ENCODE peak calls at places on chromosome 20, in four cellular contexts. One of them, this sample, is unnamed.

GRCh38 chr20:2131366-2131765 is 29.7 kb downstream of the STK35 start:
- DNase-seq in H9: no peak
- DNase-seq in A549: peak; percentile 24
- DNase-seq in GM23338: no peak
- DNase-seq in this sample: no peak

GRCh38 chr20:63053430-63054102 is 46.8 kb upstream of the BHLHE23 start:
- DNase-seq in H9: peak; percentile 27
- DNase-seq in A549: no peak
- DNase-seq in GM23338: no peak
- DNase-seq in this sample: no peak

GRCh38 chr20:2798814-2799213 is 1.6 kb downstream of the CPXM1 start:
- DNase-seq in H9: peak; percentile 73
- DNase-seq in A549: no peak
- DNase-seq in GM23338: peak; percentile 45
- DNase-seq in this sample: peak; percentile 56

GRCh38 chr20:37236462-37236861 is 25.2 kb downstream of the GHRH start:
- DNase-seq in H9: no peak
- DNase-seq in A549: no peak
- DNase-seq in GM23338: no peak
- DNase-seq in this sample: no peak

GRCh38 chr20:1891263-1892121 is 3.7 kb upstream of the SIRPA start:
- DNase-seq in H9: no peak
- DNase-seq in A549: no peak
- DNase-seq in GM23338: no peak
- DNase-seq in this sample: no peak

GRCh38 chr20:53917145-53918009 is 153.0 kb downstream of the BCAS1 start:
- DNase-seq in H9: no peak
- DNase-seq in A549: no peak
- DNase-seq in GM23338: no peak
- DNase-seq in this sample: no peak

GRCh38 chr20:34528921-34529297 is 12.7 kb downstream of the DYNLRB1 start:
- DNase-seq in H9: no peak
- DNase-seq in A549: no peak
- DNase-seq in GM23338: no peak
- DNase-seq in this sample: no peak

GRCh38 chr20:38260025-38260377 is 534 bp downstream of the KIAA1755 start:
- DNase-seq in H9: no peak
- DNase-seq in A549: no peak
- DNase-seq in GM23338: peak; percentile 8
- DNase-seq in this sample: no peak

GRCh38 chr20:12315652-12316051 is 398.0 kb downstream of the BTBD3 start:
- DNase-seq in H9: no peak
- DNase-seq in A549: no peak
- DNase-seq in GM23338: no peak
- DNase-seq in this sample: no peak

GRCh38 chr20:25624500-25624939 is 706 bp upstream of the NANP start:
- DNase-seq in H9: no peak
- DNase-seq in A549: no peak
- DNase-seq in GM23338: no peak
- DNase-seq in this sample: no peak

GRCh38 chr20:17651761-17652388 is 30.2 kb downstream of the RRBP1 start:
- DNase-seq in H9: no peak
- DNase-seq in A549: peak; percentile 21
- DNase-seq in GM23338: no peak
- DNase-seq in this sample: no peak

GRCh38 chr20:21189761-21190523 is 64.1 kb downstream of the KIZ start:
- DNase-seq in H9: peak; percentile 76
- DNase-seq in A549: no peak
- DNase-seq in GM23338: peak; percentile 97
- DNase-seq in this sample: peak; percentile 95

GRCh38 chr20:41006126-41006935 is 22.3 kb upstream of the TOP1 start:
- DNase-seq in H9: no peak
- DNase-seq in A549: no peak
- DNase-seq in GM23338: peak; percentile 27
- DNase-seq in this sample: no peak

GRCh38 chr20:45441746-45442145 is 25.8 kb downstream of the PIGT start:
- DNase-seq in H9: no peak
- DNase-seq in A549: no peak
- DNase-seq in GM23338: no peak
- DNase-seq in this sample: no peak

GRCh38 chr20:32363492-32363891 is 5.4 kb downstream of the ASXL1 start:
- DNase-seq in H9: no peak
- DNase-seq in A549: no peak
- DNase-seq in GM23338: no peak
- DNase-seq in this sample: no peak

GRCh38 chr20:41095110-41095969 is 42.0 kb upstream of the PLCG1 start:
- DNase-seq in H9: no peak
- DNase-seq in A549: peak; percentile 64
- DNase-seq in GM23338: peak; percentile 72
- DNase-seq in this sample: peak; percentile 72

GRCh38 chr20:32628960-32629530 is 43.9 kb upstream of the NOL4L start:
- DNase-seq in H9: no peak
- DNase-seq in A549: no peak
- DNase-seq in GM23338: no peak
- DNase-seq in this sample: no peak

GRCh38 chr20:34493646-34494045 is 22.6 kb upstream of the DYNLRB1 start:
- DNase-seq in H9: no peak
- DNase-seq in A549: no peak
- DNase-seq in GM23338: no peak
- DNase-seq in this sample: no peak

GRCh38 chr20:45095753-45096371 is 5.1 kb downstream of the KCNS1 start:
- DNase-seq in H9: peak; percentile 73
- DNase-seq in A549: peak; percentile 61
- DNase-seq in GM23338: peak; percentile 85
- DNase-seq in this sample: peak; percentile 80

GRCh38 chr20:45845452-45845851 is 11.7 kb downstream of the ACOT8 start:
- DNase-seq in H9: no peak
- DNase-seq in A549: no peak
- DNase-seq in GM23338: no peak
- DNase-seq in this sample: no peak

GRCh38 chr20:57662313-57663240 is 42.4 kb upstream of the ZBP1 start:
- DNase-seq in H9: peak; percentile 38
- DNase-seq in A549: no peak
- DNase-seq in GM23338: no peak
- DNase-seq in this sample: no peak

GRCh38 chr20:2524435-2525272 is 11.7 kb upstream of the TMC2 start:
- DNase-seq in H9: peak; percentile 90
- DNase-seq in A549: peak; percentile 87
- DNase-seq in GM23338: peak; percentile 89
- DNase-seq in this sample: peak; percentile 89

GRCh38 chr20:23435675-23436539 is 3.6 kb upstream of the CSTL1 start:
- DNase-seq in H9: no peak
- DNase-seq in A549: no peak
- DNase-seq in GM23338: no peak
- DNase-seq in this sample: no peak

GRCh38 chr20:53598140-53599038 is 4.8 kb upstream of the ZNF217 start:
- DNase-seq in H9: no peak
- DNase-seq in A549: no peak
- DNase-seq in GM23338: no peak
- DNase-seq in this sample: no peak

GRCh38 chr20:57320358-57320757 is 9.2 kb upstream of the SPO11 start:
- DNase-seq in H9: no peak
- DNase-seq in A549: no peak
- DNase-seq in GM23338: no peak
- DNase-seq in this sample: no peak

GRCh38 chr20:24589381-24589780 is 120.0 kb downstream of the SYNDIG1 start:
- DNase-seq in H9: peak; percentile 7
- DNase-seq in A549: no peak
- DNase-seq in GM23338: no peak
- DNase-seq in this sample: no peak

GRCh38 chr20:3805594-3806264 is 9.6 kb downstream of the CDC25B start:
- DNase-seq in H9: no peak
- DNase-seq in A549: peak; percentile 72
- DNase-seq in GM23338: no peak
- DNase-seq in this sample: no peak

GRCh38 chr20:17912916-17913315 is 55.7 kb downstream of the SNX5 start:
- DNase-seq in H9: no peak
- DNase-seq in A549: no peak
- DNase-seq in GM23338: no peak
- DNase-seq in this sample: no peak

GRCh38 chr20:58652606-58653303 is 1.7 kb downstream of the STX16 start:
- DNase-seq in H9: no peak
- DNase-seq in A549: no peak
- DNase-seq in GM23338: no peak
- DNase-seq in this sample: peak; percentile 23

GRCh38 chr20:14446446-14446845 is 109.0 kb upstream of the FLRT3 start:
- DNase-seq in H9: no peak
- DNase-seq in A549: no peak
- DNase-seq in GM23338: no peak
- DNase-seq in this sample: no peak

GRCh38 chr20:51533291-51534172 is 9.0 kb downstream of the NFATC2 start:
- DNase-seq in H9: no peak
- DNase-seq in A549: peak; percentile 25
- DNase-seq in GM23338: no peak
- DNase-seq in this sample: no peak
- H3K4me2 ChIP-seq in H9: no peak overlapping the region
- H3K4me2 ChIP-seq in A549: peak overlapping the region; percentile 6
- H3K4me2 ChIP-seq in GM23338: no peak overlapping the region
- H3K4me2 ChIP-seq in this sample: no peak overlapping the region

DNA sequence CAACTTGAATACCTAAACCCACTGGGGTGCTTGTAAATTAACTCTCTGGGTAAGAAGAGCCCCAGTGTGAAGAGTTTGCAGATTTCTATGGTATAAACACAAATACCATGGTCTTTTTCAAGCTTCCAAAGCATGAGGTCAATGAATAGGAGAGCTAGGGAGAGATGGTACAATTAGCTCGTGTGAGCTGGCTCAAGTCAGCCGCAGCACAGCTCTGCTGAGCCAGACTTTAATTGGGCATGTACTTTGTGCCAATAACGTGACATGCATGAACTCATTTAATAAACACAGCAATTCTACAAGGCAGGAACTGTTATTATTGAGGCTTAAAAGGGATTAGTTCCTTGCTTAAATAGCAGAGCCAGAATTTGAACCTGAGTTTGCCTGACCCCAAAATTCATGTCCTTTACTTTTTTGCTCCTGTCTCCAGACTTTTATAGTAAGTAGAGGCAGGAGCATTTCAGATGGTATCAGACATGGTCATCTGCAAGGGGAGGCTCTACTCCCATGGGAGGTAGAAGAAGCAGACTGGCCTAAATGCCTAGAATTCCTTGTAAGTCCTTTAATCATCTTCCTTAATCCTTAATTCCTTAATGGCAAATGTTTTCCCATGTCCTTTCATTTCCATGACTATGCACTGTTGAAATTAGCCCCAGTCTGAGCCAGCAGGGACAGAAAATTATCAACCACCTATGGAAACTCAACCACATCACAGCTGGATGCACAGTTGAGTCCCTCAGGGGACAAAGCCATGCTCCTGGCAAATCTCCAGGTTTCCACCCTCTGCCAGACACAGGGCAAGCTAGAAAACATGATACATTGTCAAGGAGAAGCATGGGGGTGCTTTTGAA is 684.0 kb downstream of the KIF16B start:
- DNase-seq in H9: no peak
- DNase-seq in A549: no peak
- DNase-seq in GM23338: no peak
- DNase-seq in this sample: no peak
- H3K4me2 ChIP-seq in H9: no peak overlapping the region
- H3K4me2 ChIP-seq in A549: no peak overlapping the region
- H3K4me2 ChIP-seq in GM23338: peak overlapping the region; percentile 62
- H3K4me2 ChIP-seq in this sample: no peak overlapping the region

GRCh38 chr20:49571553-49571835 is 3.6 kb upstream of the PTGIS start:
- DNase-seq in H9: no peak
- DNase-seq in A549: no peak
- DNase-seq in GM23338: no peak
- DNase-seq in this sample: no peak
- H3K4me2 ChIP-seq in H9: no peak overlapping the region
- H3K4me2 ChIP-seq in A549: no peak overlapping the region
- H3K4me2 ChIP-seq in GM23338: no peak overlapping the region
- H3K4me2 ChIP-seq in this sample: no peak overlapping the region

DNA sequence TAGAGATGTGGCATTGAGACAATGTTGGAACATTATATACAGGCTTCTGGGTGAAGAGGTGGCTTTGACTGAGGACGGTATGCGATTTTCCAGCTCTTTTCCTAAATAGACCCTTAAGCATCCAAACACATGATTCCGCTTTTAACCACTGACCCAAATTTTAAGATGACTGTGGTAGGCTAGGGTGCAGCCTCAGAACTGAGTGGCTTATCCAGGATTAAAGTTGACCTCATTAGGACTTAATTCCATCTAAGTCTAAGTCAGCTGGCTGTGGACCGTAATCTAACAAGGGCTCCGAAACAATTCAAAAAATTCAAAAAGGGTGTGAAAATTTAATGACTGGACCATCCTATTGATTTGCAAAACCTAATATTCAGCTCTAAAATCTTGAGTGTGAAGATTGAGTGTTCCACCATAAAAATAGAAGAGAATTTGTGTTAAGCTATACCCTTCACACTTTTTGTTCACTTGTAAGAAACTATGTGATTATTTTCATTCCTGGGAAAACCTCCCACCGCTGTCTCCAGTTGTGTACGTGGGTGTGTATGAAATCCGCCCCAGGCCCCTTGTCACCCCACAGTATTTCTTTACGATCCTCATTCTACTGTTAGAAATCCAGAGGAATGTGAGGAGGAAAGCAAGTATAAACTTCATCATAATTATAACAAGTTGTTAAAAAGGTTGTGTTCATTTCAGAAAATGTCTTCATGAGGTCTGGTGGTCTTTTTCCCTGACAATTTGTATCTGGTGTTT is 2.7 kb downstream of the PCMTD2 start:
- DNase-seq in H9: no peak
- DNase-seq in A549: no peak
- DNase-seq in GM23338: no peak
- DNase-seq in this sample: no peak
- H3K4me2 ChIP-seq in H9: no peak overlapping the region
- H3K4me2 ChIP-seq in A549: no peak overlapping the region
- H3K4me2 ChIP-seq in GM23338: peak overlapping the region; percentile 70
- H3K4me2 ChIP-seq in this sample: peak overlapping the region; percentile 100